ENCODE peak calls at places on chromosomes 5 and 9, in four cellular contexts. One of them, this sample, is unnamed.

GRCh38 chr5:119913425-119913824 is 284.1 kb downstream of the FAM170A start:
- DNase-seq in A549: no peak
- DNase-seq in GM23248: no peak
- DNase-seq in neural progenitor cell: no peak
- DNase-seq in this sample: no peak

GRCh38 chr9:33159760-33160127 is 7.4 kb downstream of the B4GALT1 start:
- DNase-seq in GM23248: peak; percentile 88
- DNase-seq in neural progenitor cell: no peak
- DNase-seq in A549: peak; percentile 66
- DNase-seq in this sample: peak; percentile 90

GRCh38 chr5:74630387-74631087 is 10.0 kb downstream of the ENC1 start:
- DNase-seq in neural progenitor cell: no peak
- DNase-seq in A549: peak; percentile 71
- DNase-seq in GM23248: peak; percentile 92
- DNase-seq in this sample: peak; percentile 87

GRCh38 chr5:119470105-119470763 is 17.9 kb downstream of the HSD17B4 start:
- DNase-seq in GM23248: no peak
- DNase-seq in A549: no peak
- DNase-seq in neural progenitor cell: no peak
- DNase-seq in this sample: no peak

GRCh38 chr9:96020822-96021615 is 145.5 kb downstream of the ERCC6L2 start:
- DNase-seq in GM23248: peak; percentile 55
- DNase-seq in neural progenitor cell: peak; percentile 64
- DNase-seq in A549: no peak
- DNase-seq in this sample: peak; percentile 12

GRCh38 chr5:58439094-58439644 is 20.7 kb downstream of the PLK2 start:
- DNase-seq in GM23248: no peak
- DNase-seq in A549: no peak
- DNase-seq in neural progenitor cell: peak; percentile 7
- DNase-seq in this sample: no peak

GRCh38 chr5:67089200-67089725 is 107.3 kb downstream of the CD180 start:
- DNase-seq in neural progenitor cell: peak; percentile 31
- DNase-seq in A549: no peak
- DNase-seq in GM23248: peak; percentile 50
- DNase-seq in this sample: peak; percentile 69

GRCh38 chr5:9479361-9479760 is 66.5 kb downstream of the SEMA5A start:
- DNase-seq in neural progenitor cell: no peak
- DNase-seq in A549: no peak
- DNase-seq in GM23248: peak; percentile 89
- DNase-seq in this sample: peak; percentile 84

GRCh38 chr5:72621576-72621975 is 114.4 kb upstream of the ZNF366 start:
- DNase-seq in GM23248: peak; percentile 21
- DNase-seq in A549: no peak
- DNase-seq in neural progenitor cell: no peak
- DNase-seq in this sample: no peak

GRCh38 chr5:155905359-155905758 is 421.6 kb upstream of the SGCD start:
- DNase-seq in neural progenitor cell: no peak
- DNase-seq in GM23248: peak; percentile 69
- DNase-seq in A549: no peak
- DNase-seq in this sample: no peak

GRCh38 chr5:134079748-134080581 is 34.5 kb upstream of the TCF7 start:
- DNase-seq in A549: no peak
- DNase-seq in neural progenitor cell: no peak
- DNase-seq in GM23248: no peak
- DNase-seq in this sample: no peak

GRCh38 chr5:36396640-36397039 is 94.9 kb upstream of the RANBP3L start:
- DNase-seq in A549: no peak
- DNase-seq in GM23248: peak; percentile 34
- DNase-seq in neural progenitor cell: no peak
- DNase-seq in this sample: no peak

GRCh38 chr5:133108481-133108921 is 56.7 kb downstream of the HSPA4 start:
- DNase-seq in GM23248: no peak
- DNase-seq in neural progenitor cell: no peak
- DNase-seq in A549: no peak
- DNase-seq in this sample: no peak

GRCh38 chr5:177402271-177403043 is 2.0 kb upstream of the PFN3 start:
- DNase-seq in A549: peak; percentile 91
- DNase-seq in GM23248: peak; percentile 74
- DNase-seq in neural progenitor cell: peak; percentile 88
- DNase-seq in this sample: peak; percentile 66

GRCh38 chr9:16884373-16884772 is 13.9 kb upstream of the BNC2 start:
- DNase-seq in neural progenitor cell: no peak
- DNase-seq in GM23248: no peak
- DNase-seq in A549: no peak
- DNase-seq in this sample: no peak

GRCh38 chr5:152593388-152593787 is 188.3 kb upstream of the NMUR2 start:
- DNase-seq in GM23248: no peak
- DNase-seq in neural progenitor cell: no peak
- DNase-seq in A549: peak; percentile 1
- DNase-seq in this sample: no peak

GRCh38 chr9:125241863-125242739 is 958 bp upstream of the HSPA5 start:
- DNase-seq in neural progenitor cell: no peak
- DNase-seq in A549: peak; percentile 58
- DNase-seq in GM23248: peak; percentile 70
- DNase-seq in this sample: no peak

GRCh38 chr5:177111720-177112394 is 21.7 kb upstream of the NSD1 start:
- DNase-seq in A549: peak; percentile 51
- DNase-seq in neural progenitor cell: peak; percentile 86
- DNase-seq in GM23248: peak; percentile 44
- DNase-seq in this sample: no peak

GRCh38 chr9:78294290-78295176 is 2.4 kb upstream of the PSAT1 start:
- DNase-seq in GM23248: no peak
- DNase-seq in A549: no peak
- DNase-seq in neural progenitor cell: no peak
- DNase-seq in this sample: no peak

GRCh38 chr5:14069021-14069420 is 74.1 kb upstream of the TRIO start:
- DNase-seq in GM23248: no peak
- DNase-seq in neural progenitor cell: no peak
- DNase-seq in A549: no peak
- DNase-seq in this sample: no peak

GRCh38 chr9:128614728-128615127 is 41.9 kb downstream of the DYNC2I2 start:
- DNase-seq in GM23248: no peak
- DNase-seq in A549: no peak
- DNase-seq in neural progenitor cell: no peak
- DNase-seq in this sample: no peak

GRCh38 chr5:148970228-148970627 is 92.6 kb downstream of the SH3TC2 start:
- DNase-seq in GM23248: no peak
- DNase-seq in neural progenitor cell: peak; percentile 28
- DNase-seq in A549: no peak
- DNase-seq in this sample: no peak

GRCh38 chr5:60754495-60754894 is 54.5 kb upstream of the DEPDC1B start:
- DNase-seq in neural progenitor cell: no peak
- DNase-seq in A549: no peak
- DNase-seq in GM23248: no peak
- DNase-seq in this sample: no peak

GRCh38 chr5:178090856-178091255 is 22.5 kb upstream of the N4BP3 start:
- DNase-seq in GM23248: no peak
- DNase-seq in A549: no peak
- DNase-seq in neural progenitor cell: no peak
- DNase-seq in this sample: peak; percentile 62

GRCh38 chr9:133821606-133822438 is 83.7 kb upstream of the SARDH start:
- DNase-seq in A549: no peak
- DNase-seq in neural progenitor cell: peak; percentile 26
- DNase-seq in GM23248: no peak
- DNase-seq in this sample: no peak

GRCh38 chr5:152437861-152438260 is 32.8 kb upstream of the NMUR2 start:
- DNase-seq in GM23248: no peak
- DNase-seq in A549: no peak
- DNase-seq in neural progenitor cell: peak; percentile 62
- DNase-seq in this sample: no peak

GRCh38 chr9:94084314-94084713 is at the start of gene PTPDC1:
- DNase-seq in GM23248: peak; percentile 81
- DNase-seq in neural progenitor cell: peak; percentile 78
- DNase-seq in A549: peak; percentile 33
- DNase-seq in this sample: peak; percentile 9

GRCh38 chr5:147869112-147869511 is 9.4 kb upstream of the SCGB3A2 start:
- DNase-seq in neural progenitor cell: peak; percentile 60
- DNase-seq in GM23248: no peak
- DNase-seq in A549: no peak
- DNase-seq in this sample: no peak

GRCh38 chr5:10500669-10501068 is 59.0 kb downstream of the ROPN1L start:
- DNase-seq in neural progenitor cell: no peak
- DNase-seq in GM23248: no peak
- DNase-seq in A549: no peak
- DNase-seq in this sample: no peak

GRCh38 chr9:21030389-21031035 is 928 bp downstream of the HACD4 start:
- DNase-seq in GM23248: peak; percentile 72
- DNase-seq in A549: peak; percentile 12
- DNase-seq in neural progenitor cell: no peak
- DNase-seq in this sample: no peak

GRCh38 chr9:71647094-71647591 is 121.2 kb downstream of the CEMIP2 start:
- DNase-seq in GM23248: peak; percentile 72
- DNase-seq in A549: peak; percentile 45
- DNase-seq in neural progenitor cell: no peak
- DNase-seq in this sample: peak; percentile 76

GRCh38 chr9:77752566-77752965 is 104.4 kb upstream of the GNA14 start:
- DNase-seq in GM23248: peak; percentile 81
- DNase-seq in neural progenitor cell: no peak
- DNase-seq in A549: no peak
- DNase-seq in this sample: no peak

GRCh38 chr5:124584991-124585715 is 161.3 kb downstream of the ZNF608 start:
- DNase-seq in GM23248: no peak
- DNase-seq in A549: no peak
- DNase-seq in neural progenitor cell: no peak
- DNase-seq in this sample: peak; percentile 30

GRCh38 chr5:134577022-134577795 is 51.7 kb downstream of the JADE2 start:
- DNase-seq in GM23248: peak; percentile 89
- DNase-seq in A549: peak; percentile 75
- DNase-seq in neural progenitor cell: no peak
- DNase-seq in this sample: peak; percentile 65

GRCh38 chr5:11904270-11904906 is at the start of gene CTNND2:
- DNase-seq in A549: peak; percentile 24
- DNase-seq in neural progenitor cell: peak; percentile 94
- DNase-seq in GM23248: peak; percentile 30
- DNase-seq in this sample: peak; percentile 20

GRCh38 chr9:86046080-86046636 is 53.2 kb downstream of the GOLM1 start:
- DNase-seq in neural progenitor cell: no peak
- DNase-seq in GM23248: no peak
- DNase-seq in A549: no peak
- DNase-seq in this sample: no peak

GRCh38 chr9:1008256-1008655 is 31.8 kb downstream of the DMRT3 start:
- DNase-seq in neural progenitor cell: no peak
- DNase-seq in GM23248: peak; percentile 55
- DNase-seq in A549: no peak
- DNase-seq in this sample: no peak

GRCh38 chr5:10604975-10605374 is 41.1 kb downstream of the ANKRD33B start:
- DNase-seq in A549: no peak
- DNase-seq in GM23248: no peak
- DNase-seq in neural progenitor cell: no peak
- DNase-seq in this sample: no peak

GRCh38 chr9:79501546-79501945 is 70.2 kb upstream of the TLE4 start:
- DNase-seq in GM23248: no peak
- DNase-seq in A549: no peak
- DNase-seq in neural progenitor cell: no peak
- DNase-seq in this sample: no peak

GRCh38 chr5:80417973-80418372 is 10.1 kb downstream of the ZFYVE16 start:
- DNase-seq in A549: no peak
- DNase-seq in GM23248: no peak
- DNase-seq in neural progenitor cell: no peak
- DNase-seq in this sample: no peak
- H3K4me2 ChIP-seq in A549: no peak overlapping the region
- H3K4me2 ChIP-seq in GM23248: no peak overlapping the region
- H3K4me2 ChIP-seq in neural progenitor cell: no peak overlapping the region
- H3K4me2 ChIP-seq in this sample: no peak overlapping the region

GRCh38 chr5:130436430-130436829 is 532.2 kb downstream of the CHSY3 start:
- DNase-seq in A549: no peak
- DNase-seq in neural progenitor cell: no peak
- DNase-seq in GM23248: no peak
- DNase-seq in this sample: no peak
- H3K4me3 ChIP-seq in A549: no peak overlapping the region
- H3K4me3 ChIP-seq in neural progenitor cell: no peak overlapping the region
- H3K4me3 ChIP-seq in GM23248: no peak overlapping the region
- H3K4me3 ChIP-seq in this sample: no peak overlapping the region

DNA sequence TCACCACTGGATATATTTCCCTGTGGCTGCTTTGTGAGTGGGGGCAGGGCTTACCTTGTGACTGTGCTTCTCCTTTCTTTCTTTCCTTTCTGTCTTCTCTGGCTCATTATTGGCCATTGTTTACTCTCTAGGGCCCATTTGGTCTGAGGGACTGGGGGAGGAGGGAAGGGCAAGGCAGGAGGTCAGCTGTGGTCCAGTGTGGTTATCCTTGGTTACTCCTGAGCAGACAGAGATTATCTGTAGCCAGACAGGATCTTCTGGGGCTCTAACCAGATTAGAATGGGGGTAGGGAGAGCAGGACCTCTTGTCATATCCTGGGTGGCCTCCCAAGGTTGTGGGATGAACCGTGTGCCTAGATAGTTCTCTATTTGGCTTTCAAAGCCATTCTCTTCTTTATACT is 71.2 kb downstream of the ANKRD55 start:
- DNase-seq in A549: no peak
- DNase-seq in neural progenitor cell: peak; percentile 8
- DNase-seq in GM23248: no peak
- DNase-seq in this sample: no peak
- H3K4me1 ChIP-seq in A549: no peaks in the 10 kb centered on the region
- H3K4me1 ChIP-seq in neural progenitor cell: peaks cover 17% of the 10 kb centered on the region
- H3K4me1 ChIP-seq in GM23248: peaks cover 9% of the 10 kb centered on the region
- H3K4me1 ChIP-seq in this sample: no peaks in the 10 kb centered on the region

GRCh38 chr5:159101689-159102088 is 2.0 kb upstream of the EBF1 start:
- DNase-seq in A549: no peak
- DNase-seq in GM23248: peak; percentile 42
- DNase-seq in neural progenitor cell: no peak
- DNase-seq in this sample: no peak
- H3K4me2 ChIP-seq in A549: peak overlapping the region; percentile 86
- H3K4me2 ChIP-seq in GM23248: peak overlapping the region; percentile 97
- H3K4me2 ChIP-seq in neural progenitor cell: no peak overlapping the region
- H3K4me2 ChIP-seq in this sample: no peak overlapping the region

GRCh38 chr5:6583049-6583880 is 49.6 kb downstream of the NSUN2 start:
- DNase-seq in A549: no peak
- DNase-seq in GM23248: peak; percentile 63
- DNase-seq in neural progenitor cell: peak; percentile 82
- DNase-seq in this sample: no peak
- H3K4me3 ChIP-seq in A549: peak overlapping the region; percentile 42
- H3K4me3 ChIP-seq in GM23248: peak overlapping the region; percentile 35
- H3K4me3 ChIP-seq in neural progenitor cell: peak overlapping the region; percentile 56
- H3K4me3 ChIP-seq in this sample: no peak overlapping the region

DNA sequence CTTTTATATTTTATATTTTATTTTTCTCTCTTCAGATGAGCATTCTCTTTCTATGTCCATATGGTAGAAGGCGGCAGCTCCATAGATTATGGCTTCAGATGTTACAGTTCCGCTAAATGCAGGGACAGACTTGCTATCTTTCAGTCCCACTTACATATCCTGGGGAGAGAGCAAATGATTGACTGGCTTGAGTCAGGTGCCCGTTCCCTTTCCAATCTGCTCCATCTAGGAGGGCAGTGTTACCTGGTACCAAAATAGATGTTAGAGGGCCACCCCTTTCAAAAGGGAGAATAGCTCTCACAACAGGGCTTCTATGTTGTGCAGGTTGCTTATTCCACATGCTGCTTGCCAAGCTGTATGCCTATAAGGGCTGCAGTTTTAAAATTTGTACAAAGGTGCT is 45.3 kb downstream of the ERBIN start:
- DNase-seq in neural progenitor cell: no peak
- DNase-seq in GM23248: no peak
- DNase-seq in A549: no peak
- DNase-seq in this sample: no peak
- H3K4me1 ChIP-seq in neural progenitor cell: no peaks in the 10 kb centered on the region
- H3K4me1 ChIP-seq in GM23248: peaks cover 31% of the 10 kb centered on the region
- H3K4me1 ChIP-seq in A549: peaks cover 32% of the 10 kb centered on the region
- H3K4me1 ChIP-seq in this sample: no peaks in the 10 kb centered on the region

This sample was measured in mammary epithelial cell.